ENCODE peak calls at places on chromosome 10, in four cellular contexts. One of them, this sample, is unnamed.
A peak's percentile ranks its signal among the peaks of the same experiment; 100 is the strongest.

GRCh38 chr10:101397140-101397539 is 43.2 kb downstream of the BTRC start:
- DNase-seq in endodermal cell: no peak
- DNase-seq in NCI-H1694 treated with DMSO at 0.1 percent for 48 hours: peak; percentile 2
- DNase-seq in caudate nucleus: no peak
- DNase-seq in this sample: no peak

GRCh38 chr10:133344236-133344635 is 2.9 kb upstream of the PRAP1 start:
- DNase-seq in endodermal cell: no peak
- DNase-seq in NCI-H1694 treated with DMSO at 0.1 percent for 48 hours: no peak
- DNase-seq in caudate nucleus: no peak
- DNase-seq in this sample: no peak

GRCh38 chr10:127298396-127298795 is 102.0 kb upstream of the INSYN2A start:
- DNase-seq in endodermal cell: no peak
- DNase-seq in NCI-H1694 treated with DMSO at 0.1 percent for 48 hours: no peak
- DNase-seq in caudate nucleus: no peak
- DNase-seq in this sample: no peak

GRCh38 chr10:132145521-132146185 is 41.1 kb upstream of the DPYSL4 start:
- DNase-seq in endodermal cell: no peak
- DNase-seq in NCI-H1694 treated with DMSO at 0.1 percent for 48 hours: no peak
- DNase-seq in caudate nucleus: no peak
- DNase-seq in this sample: no peak

GRCh38 chr10:69620625-69621024 is 9.4 kb upstream of the FAM241B start:
- DNase-seq in endodermal cell: no peak
- DNase-seq in NCI-H1694 treated with DMSO at 0.1 percent for 48 hours: no peak
- DNase-seq in caudate nucleus: no peak
- DNase-seq in this sample: no peak

GRCh38 chr10:121975295-121976086 is 474 bp upstream of the NSMCE4A start:
- DNase-seq in endodermal cell: no peak
- DNase-seq in NCI-H1694 treated with DMSO at 0.1 percent for 48 hours: peak; percentile 0
- DNase-seq in caudate nucleus: no peak
- DNase-seq in this sample: no peak

GRCh38 chr10:49056356-49056755 is 59.0 kb downstream of the VSTM4 start:
- DNase-seq in endodermal cell: peak; percentile 41
- DNase-seq in NCI-H1694 treated with DMSO at 0.1 percent for 48 hours: no peak
- DNase-seq in caudate nucleus: no peak
- DNase-seq in this sample: no peak

GRCh38 chr10:102313221-102313896 is 68.0 kb downstream of the GBF1 start:
- DNase-seq in endodermal cell: no peak
- DNase-seq in NCI-H1694 treated with DMSO at 0.1 percent for 48 hours: no peak
- DNase-seq in caudate nucleus: no peak
- DNase-seq in this sample: peak; percentile 8

GRCh38 chr10:69574571-69574978 is 1.4 kb upstream of the NEUROG3 start:
- DNase-seq in endodermal cell: peak; percentile 76
- DNase-seq in NCI-H1694 treated with DMSO at 0.1 percent for 48 hours: no peak
- DNase-seq in caudate nucleus: no peak
- DNase-seq in this sample: no peak

GRCh38 chr10:32317795-32318194 is 29.2 kb downstream of the EPC1 start:
- DNase-seq in endodermal cell: no peak
- DNase-seq in NCI-H1694 treated with DMSO at 0.1 percent for 48 hours: no peak
- DNase-seq in caudate nucleus: no peak
- DNase-seq in this sample: no peak

GRCh38 chr10:130766716-130767115 is 544.8 kb downstream of the TCERG1L start:
- DNase-seq in endodermal cell: no peak
- DNase-seq in NCI-H1694 treated with DMSO at 0.1 percent for 48 hours: no peak
- DNase-seq in caudate nucleus: no peak
- DNase-seq in this sample: no peak

GRCh38 chr10:95742529-95742884 is 13.5 kb upstream of the ENTPD1 start:
- DNase-seq in endodermal cell: no peak
- DNase-seq in NCI-H1694 treated with DMSO at 0.1 percent for 48 hours: no peak
- DNase-seq in caudate nucleus: no peak
- DNase-seq in this sample: no peak

GRCh38 chr10:109393425-109393824 is 529.9 kb downstream of the XPNPEP1 start:
- DNase-seq in endodermal cell: peak; percentile 89
- DNase-seq in NCI-H1694 treated with DMSO at 0.1 percent for 48 hours: no peak
- DNase-seq in caudate nucleus: no peak
- DNase-seq in this sample: no peak

GRCh38 chr10:36526045-36526444 is 599.4 kb upstream of the ANKRD30A start:
- DNase-seq in endodermal cell: no peak
- DNase-seq in NCI-H1694 treated with DMSO at 0.1 percent for 48 hours: no peak
- DNase-seq in caudate nucleus: no peak
- DNase-seq in this sample: no peak

GRCh38 chr10:96585726-96586418 is 940 bp downstream of the TM9SF3 start:
- DNase-seq in endodermal cell: no peak
- DNase-seq in NCI-H1694 treated with DMSO at 0.1 percent for 48 hours: no peak
- DNase-seq in caudate nucleus: no peak
- DNase-seq in this sample: no peak

GRCh38 chr10:72455889-72456588 is 101.3 kb upstream of the DNAJB12 start:
- DNase-seq in endodermal cell: peak; percentile 65
- DNase-seq in NCI-H1694 treated with DMSO at 0.1 percent for 48 hours: no peak
- DNase-seq in caudate nucleus: peak; percentile 32
- DNase-seq in this sample: no peak

GRCh38 chr10:6386346-6386745 is 183.6 kb downstream of the PFKFB3 start:
- DNase-seq in endodermal cell: no peak
- DNase-seq in NCI-H1694 treated with DMSO at 0.1 percent for 48 hours: no peak
- DNase-seq in caudate nucleus: no peak
- DNase-seq in this sample: no peak

GRCh38 chr10:88831709-88832108 is 19.9 kb downstream of the ANKRD22 start:
- DNase-seq in endodermal cell: no peak
- DNase-seq in NCI-H1694 treated with DMSO at 0.1 percent for 48 hours: no peak
- DNase-seq in caudate nucleus: no peak
- DNase-seq in this sample: no peak

GRCh38 chr10:132239126-132240031 is 52.6 kb downstream of the DPYSL4 start:
- DNase-seq in endodermal cell: no peak
- DNase-seq in NCI-H1694 treated with DMSO at 0.1 percent for 48 hours: no peak
- DNase-seq in caudate nucleus: no peak
- DNase-seq in this sample: no peak

GRCh38 chr10:129742742-129743550 is 221.1 kb downstream of the EBF3 start:
- DNase-seq in endodermal cell: no peak
- DNase-seq in NCI-H1694 treated with DMSO at 0.1 percent for 48 hours: no peak
- DNase-seq in caudate nucleus: no peak
- DNase-seq in this sample: no peak

GRCh38 chr10:113552014-113552413 is 839 bp upstream of the HABP2 start:
- DNase-seq in endodermal cell: no peak
- DNase-seq in NCI-H1694 treated with DMSO at 0.1 percent for 48 hours: no peak
- DNase-seq in caudate nucleus: no peak
- DNase-seq in this sample: no peak

GRCh38 chr10:125766511-125766910 is 9.1 kb downstream of the MMP21 start:
- DNase-seq in endodermal cell: no peak
- DNase-seq in NCI-H1694 treated with DMSO at 0.1 percent for 48 hours: no peak
- DNase-seq in caudate nucleus: no peak
- DNase-seq in this sample: no peak

GRCh38 chr10:132540456-132540855 is 2.9 kb downstream of the INPP5A start:
- DNase-seq in endodermal cell: no peak
- DNase-seq in NCI-H1694 treated with DMSO at 0.1 percent for 48 hours: no peak
- DNase-seq in caudate nucleus: no peak
- DNase-seq in this sample: no peak

GRCh38 chr10:78059916-78060315 is 26.3 kb downstream of the RPS24 start:
- DNase-seq in endodermal cell: no peak
- DNase-seq in NCI-H1694 treated with DMSO at 0.1 percent for 48 hours: no peak
- DNase-seq in caudate nucleus: no peak
- DNase-seq in this sample: peak; percentile 41

GRCh38 chr10:70652761-70653657 is 19.3 kb upstream of the ADAMTS14 start:
- DNase-seq in endodermal cell: no peak
- DNase-seq in NCI-H1694 treated with DMSO at 0.1 percent for 48 hours: no peak
- DNase-seq in caudate nucleus: no peak
- DNase-seq in this sample: no peak

GRCh38 chr10:79129361-79129997 is 60.7 kb downstream of the ZMIZ1 start:
- DNase-seq in endodermal cell: peak; percentile 96
- DNase-seq in NCI-H1694 treated with DMSO at 0.1 percent for 48 hours: peak; percentile 46
- DNase-seq in caudate nucleus: no peak
- DNase-seq in this sample: no peak

GRCh38 chr10:29877798-29878491 is 181.4 kb downstream of the JCAD start:
- DNase-seq in endodermal cell: no peak
- DNase-seq in NCI-H1694 treated with DMSO at 0.1 percent for 48 hours: no peak
- DNase-seq in caudate nucleus: no peak
- DNase-seq in this sample: no peak

GRCh38 chr10:63699785-63700184 is 178.6 kb downstream of the REEP3 start:
- DNase-seq in endodermal cell: no peak
- DNase-seq in NCI-H1694 treated with DMSO at 0.1 percent for 48 hours: no peak
- DNase-seq in caudate nucleus: no peak
- DNase-seq in this sample: no peak

GRCh38 chr10:124403548-124403947 is 15.2 kb downstream of the OAT start:
- DNase-seq in endodermal cell: peak; percentile 87
- DNase-seq in NCI-H1694 treated with DMSO at 0.1 percent for 48 hours: peak; percentile 48
- DNase-seq in caudate nucleus: no peak
- DNase-seq in this sample: peak; percentile 25

GRCh38 chr10:31075434-31075833 is 43.8 kb upstream of the ZNF438 start:
- DNase-seq in endodermal cell: no peak
- DNase-seq in NCI-H1694 treated with DMSO at 0.1 percent for 48 hours: no peak
- DNase-seq in caudate nucleus: no peak
- DNase-seq in this sample: no peak

GRCh38 chr10:121596668-121597503 is 1.4 kb downstream of the FGFR2 start:
- DNase-seq in endodermal cell: peak; percentile 83
- DNase-seq in NCI-H1694 treated with DMSO at 0.1 percent for 48 hours: no peak
- DNase-seq in caudate nucleus: peak; percentile 46
- DNase-seq in this sample: no peak

GRCh38 chr10:86900955-86901354 is 56.5 kb downstream of the MMRN2 start:
- DNase-seq in endodermal cell: no peak
- DNase-seq in NCI-H1694 treated with DMSO at 0.1 percent for 48 hours: no peak
- DNase-seq in caudate nucleus: peak; percentile 30
- DNase-seq in this sample: no peak

GRCh38 chr10:4981722-4982471 is 18.7 kb downstream of the AKR1C1 start:
- DNase-seq in endodermal cell: peak; percentile 73
- DNase-seq in NCI-H1694 treated with DMSO at 0.1 percent for 48 hours: no peak
- DNase-seq in caudate nucleus: no peak
- DNase-seq in this sample: no peak

GRCh38 chr10:92813979-92814378 is 34.3 kb upstream of the EXOC6 start:
- DNase-seq in endodermal cell: no peak
- DNase-seq in NCI-H1694 treated with DMSO at 0.1 percent for 48 hours: no peak
- DNase-seq in caudate nucleus: no peak
- DNase-seq in this sample: no peak

GRCh38 chr10:127802532-127803055 is 65.6 kb downstream of the FOXI2 start:
- DNase-seq in endodermal cell: no peak
- DNase-seq in NCI-H1694 treated with DMSO at 0.1 percent for 48 hours: no peak
- DNase-seq in caudate nucleus: no peak
- DNase-seq in this sample: no peak

GRCh38 chr10:96053985-96054384 is 10.6 kb downstream of the CCNJ start:
- DNase-seq in endodermal cell: no peak
- DNase-seq in NCI-H1694 treated with DMSO at 0.1 percent for 48 hours: no peak
- DNase-seq in caudate nucleus: no peak
- DNase-seq in this sample: no peak

GRCh38 chr10:110279062-110279986 is 25.4 kb downstream of the SMNDC1 start:
- DNase-seq in endodermal cell: peak; percentile 69
- DNase-seq in NCI-H1694 treated with DMSO at 0.1 percent for 48 hours: peak; percentile 51
- DNase-seq in caudate nucleus: no peak
- DNase-seq in this sample: no peak

GRCh38 chr10:30357806-30358205 is 8.7 kb upstream of the MTPAP start:
- DNase-seq in endodermal cell: no peak
- DNase-seq in NCI-H1694 treated with DMSO at 0.1 percent for 48 hours: no peak
- DNase-seq in caudate nucleus: no peak
- DNase-seq in this sample: no peak

GRCh38 chr10:112904000-112904399 is 46.0 kb upstream of the TCF7L2 start:
- DNase-seq in endodermal cell: no peak
- DNase-seq in NCI-H1694 treated with DMSO at 0.1 percent for 48 hours: no peak
- DNase-seq in caudate nucleus: no peak
- DNase-seq in this sample: no peak